ENCODE peak calls at places on chromosomes 7 and 10, in four cellular contexts. F is body of pancreas; N is NCI-H1092; J is stimulated activated naive CD4-positive, alpha-beta T cell. A is an unnamed sample.

GRCh38 chr10:661891-662605 is 27.4 kb downstream of the DIP2C start:
- DNase-seq in F (no peak), N (no peak), J (no peak), A (peak)

GRCh38 chr7:112646787-112647186 is 143.4 kb downstream of the TMEM168 start:
- DNase-seq in F (no peak), N (no peak), J (no peak), A (no peak)

GRCh38 chr7:152383341-152384234 is 52.2 kb downstream of the KMT2C start:
- DNase-seq in F (no peak), N (no peak), J (no peak), A (no peak)

GRCh38 chr10:370222-370825 is 235.1 kb downstream of the ZMYND11 start:
- DNase-seq in F (no peak), N (no peak), J (no peak), A (no peak)

GRCh38 chr10:88783734-88784133 is 18.8 kb upstream of the LIPM start:
- DNase-seq in F (no peak), N (no peak), J (no peak), A (no peak)

GRCh38 chr10:47357131-47357582 is 9.0 kb downstream of the RBP3 start:
- DNase-seq in F (no peak), N (no peak), J (no peak), A (no peak)

GRCh38 chr7:98470131-98470985 is 69.5 kb upstream of the BAIAP2L1 start:
- DNase-seq in F (peak), N (no peak), J (no peak), A (peak)

GRCh38 chr7:69192134-69192533 is 406.1 kb upstream of the AUTS2 start:
- DNase-seq in F (no peak), N (no peak), J (no peak), A (no peak)

GRCh38 chr10:101225846-101226361 is 3.4 kb downstream of the LBX1 start:
- DNase-seq in F (no peak), N (no peak), J (no peak), A (no peak)

GRCh38 chr10:45500304-45500703 is 126.3 kb downstream of the ALOX5 start:
- DNase-seq in F (no peak), N (no peak), J (no peak), A (no peak)

GRCh38 chr10:81905161-81905560 is 30.2 kb downstream of the NRG3 start:
- DNase-seq in F (no peak), N (no peak), J (no peak), A (no peak)

GRCh38 chr7:4700577-4701235 is 18.6 kb downstream of the FOXK1 start:
- DNase-seq in F (no peak), N (no peak), J (no peak), A (no peak)

GRCh38 chr10:114458955-114459354 is 54.7 kb upstream of the AFAP1L2 start:
- DNase-seq in F (peak), N (no peak), J (no peak), A (peak)

GRCh38 chr10:131617113-131617877 is 283.5 kb upstream of the PPP2R2D start:
- DNase-seq in F (no peak), N (no peak), J (no peak), A (no peak)

GRCh38 chr10:92419740-92420553 is 129.0 kb downstream of the MARCHF5 start:
- DNase-seq in F (peak), N (no peak), J (no peak), A (peak)

GRCh38 chr7:44087914-44088838 is 5.8 kb upstream of the POLM start:
- DNase-seq in F (no peak), N (no peak), J (no peak), A (no peak)

GRCh38 chr10:119409906-119410305 is 132.6 kb downstream of the RGS10 start:
- DNase-seq in F (no peak), N (no peak), J (no peak), A (peak)

GRCh38 chr10:44859546-44860285 is 51.4 kb upstream of the TMEM72 start:
- DNase-seq in F (no peak), N (no peak), J (no peak), A (no peak)

GRCh38 chr10:86293323-86293840 is 73.2 kb downstream of the GRID1 start:
- DNase-seq in F (no peak), N (no peak), J (no peak), A (no peak)

GRCh38 chr10:17669185-17669872 is 25.4 kb downstream of the STAM start:
- DNase-seq in F (no peak), N (no peak), J (no peak), A (peak)

GRCh38 chr10:101986277-101986971 is 69.5 kb downstream of the ARMH3 start:
- DNase-seq in F (no peak), N (no peak), J (no peak), A (peak)

GRCh38 chr7:132076301-132077049 is 499.8 kb downstream of the PLXNA4 start:
- DNase-seq in F (no peak), N (no peak), J (no peak), A (no peak)

GRCh38 chr10:79038841-79039201 is 29.9 kb upstream of the ZMIZ1 start:
- DNase-seq in F (no peak), N (no peak), J (no peak), A (no peak)

GRCh38 chr7:47950714-47951113 is 2.4 kb upstream of the PKD1L1 start:
- DNase-seq in F (no peak), N (no peak), J (no peak), A (peak)

GRCh38 chr7:7720750-7721621 is 2.6 kb upstream of the RPA3 start:
- DNase-seq in F (no peak), N (peak), J (no peak), A (no peak)

GRCh38 chr7:94391716-94392390 is 2.8 kb upstream of the COL1A2 start:
- DNase-seq in F (no peak), N (no peak), J (no peak), A (no peak)

GRCh38 chr10:86970152-86970886 is 2.0 kb downstream of the ADIRF start:
- DNase-seq in F (peak), N (no peak), J (no peak), A (peak)

GRCh38 chr10:56231436-56231835 is 129.6 kb downstream of the ZWINT start:
- DNase-seq in F (no peak), N (no peak), J (no peak), A (no peak)

GRCh38 chr7:48035967-48036478 is 680 bp downstream of the C7orf57 start:
- DNase-seq in F (peak), N (no peak), J (no peak), A (peak)

GRCh38 chr7:77698042-77698625 is 1.9 kb downstream of the RSBN1L start:
- DNase-seq in F (no peak), N (no peak), J (no peak), A (no peak)

GRCh38 chr10:48745662-48746245 is 61.1 kb downstream of the WDFY4 start:
- DNase-seq in F (no peak), N (no peak), J (no peak), A (no peak)

GRCh38 chr10:49534670-49535381 is 4.1 kb downstream of the ERCC6 start:
- DNase-seq in F (no peak), N (no peak), J (no peak), A (no peak)

GRCh38 chr7:13117103-13117502 is 429.7 kb downstream of the ARL4A start:
- DNase-seq in F (no peak), N (no peak), J (no peak), A (no peak)

A was measured in mucosa of descending colon.